ENCODE peak calls at places on chromosomes 13 and 19, in six cellular contexts. One of them, this sample, is unnamed.

GRCh38 chr19:45121827-45122345 is 28.9 kb downstream of the PPP1R37 start:
- DNase-seq in LNCaP clone FGC: no peak
- DNase-seq in AG04449: no peak
- DNase-seq in stomach: no peak
- DNase-seq in fibroblast of pulmonary artery: no peak
- DNase-seq in upper lobe of right lung: no peak
- DNase-seq in this sample: no peak

GRCh38 chr19:1251233-1251502 is 2.8 kb downstream of the MIDN start:
- DNase-seq in LNCaP clone FGC: no peak
- DNase-seq in AG04449: no peak
- DNase-seq in stomach: peak; percentile 72
- DNase-seq in fibroblast of pulmonary artery: peak; percentile 82
- DNase-seq in upper lobe of right lung: no peak
- DNase-seq in this sample: peak; percentile 82

GRCh38 chr19:13173129-13173737 is 23.0 kb downstream of the IER2 start:
- DNase-seq in LNCaP clone FGC: no peak
- DNase-seq in AG04449: no peak
- DNase-seq in stomach: no peak
- DNase-seq in fibroblast of pulmonary artery: no peak
- DNase-seq in upper lobe of right lung: no peak
- DNase-seq in this sample: no peak

GRCh38 chr13:85266331-85266730 is 532.9 kb downstream of the SLITRK6 start:
- DNase-seq in LNCaP clone FGC: no peak
- DNase-seq in AG04449: no peak
- DNase-seq in stomach: no peak
- DNase-seq in fibroblast of pulmonary artery: no peak
- DNase-seq in upper lobe of right lung: no peak
- DNase-seq in this sample: no peak

GRCh38 chr19:46849610-46850009 is 1.0 kb downstream of the AP2S1 start:
- DNase-seq in LNCaP clone FGC: no peak
- DNase-seq in AG04449: no peak
- DNase-seq in stomach: no peak
- DNase-seq in fibroblast of pulmonary artery: no peak
- DNase-seq in upper lobe of right lung: no peak
- DNase-seq in this sample: peak; percentile 30

GRCh38 chr13:97978661-97979450 is 25.4 kb downstream of the IPO5 start:
- DNase-seq in LNCaP clone FGC: no peak
- DNase-seq in AG04449: no peak
- DNase-seq in stomach: no peak
- DNase-seq in fibroblast of pulmonary artery: peak; percentile 32
- DNase-seq in upper lobe of right lung: no peak
- DNase-seq in this sample: peak; percentile 16

GRCh38 chr13:102707465-102707864 is 12.6 kb upstream of the METTL21C start:
- DNase-seq in LNCaP clone FGC: peak; percentile 54
- DNase-seq in AG04449: peak; percentile 90
- DNase-seq in stomach: no peak
- DNase-seq in fibroblast of pulmonary artery: peak; percentile 91
- DNase-seq in upper lobe of right lung: no peak
- DNase-seq in this sample: no peak

GRCh38 chr19:14149509-14149994 is 13.2 kb upstream of the ASF1B start:
- DNase-seq in LNCaP clone FGC: no peak
- DNase-seq in AG04449: no peak
- DNase-seq in stomach: peak; percentile 51
- DNase-seq in fibroblast of pulmonary artery: peak; percentile 84
- DNase-seq in upper lobe of right lung: no peak
- DNase-seq in this sample: peak; percentile 82

GRCh38 chr19:52748336-52748950 is 13.6 kb upstream of the ZNF611 start:
- DNase-seq in LNCaP clone FGC: no peak
- DNase-seq in AG04449: no peak
- DNase-seq in stomach: no peak
- DNase-seq in fibroblast of pulmonary artery: peak; percentile 61
- DNase-seq in upper lobe of right lung: no peak
- DNase-seq in this sample: peak; percentile 67

GRCh38 chr13:101144808-101145419 is 271.4 kb downstream of the NALCN start:
- DNase-seq in LNCaP clone FGC: peak; percentile 14
- DNase-seq in AG04449: no peak
- DNase-seq in stomach: no peak
- DNase-seq in fibroblast of pulmonary artery: peak; percentile 80
- DNase-seq in upper lobe of right lung: no peak
- DNase-seq in this sample: peak; percentile 77

GRCh38 chr13:99681695-99682094 is 180.4 kb downstream of the TM9SF2 start:
- DNase-seq in LNCaP clone FGC: no peak
- DNase-seq in AG04449: no peak
- DNase-seq in stomach: no peak
- DNase-seq in fibroblast of pulmonary artery: no peak
- DNase-seq in upper lobe of right lung: no peak
- DNase-seq in this sample: no peak

DNA sequence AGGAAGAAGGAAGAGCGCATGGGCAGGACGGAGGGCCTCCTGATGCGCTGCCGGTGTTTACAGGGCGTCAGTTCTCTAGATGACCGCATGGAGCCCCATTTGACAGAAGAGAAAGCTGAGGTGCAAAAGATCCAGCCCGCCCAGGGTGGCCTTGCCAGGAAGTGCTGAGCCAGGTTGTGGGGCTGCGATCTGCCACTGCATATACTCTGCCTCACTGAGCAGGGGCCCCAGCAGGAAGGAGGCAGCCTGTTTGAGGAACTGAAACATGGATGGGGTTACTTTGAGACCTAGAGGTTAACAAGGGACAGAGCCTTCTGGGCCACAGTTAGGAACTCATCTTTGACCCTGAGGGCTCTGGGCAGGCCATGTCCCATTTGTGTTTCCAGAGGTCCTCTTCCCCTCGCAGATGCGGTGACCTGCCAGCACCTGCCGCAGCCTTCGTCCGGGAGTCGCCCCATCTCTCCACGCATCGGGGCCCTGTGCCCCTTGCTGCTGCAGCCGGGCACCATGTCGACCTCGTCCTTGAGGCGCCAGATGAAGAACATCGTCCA is 3.2 kb downstream of the EPN1 start:
- DNase-seq in LNCaP clone FGC: no peak
- DNase-seq in AG04449: no peak
- DNase-seq in stomach: peak; percentile 43
- DNase-seq in fibroblast of pulmonary artery: no peak
- DNase-seq in upper lobe of right lung: no peak
- DNase-seq in this sample: no peak
- TF ChIP-seq CTCF in LNCaP clone FGC: no peak
- TF ChIP-seq CTCF in AG04449: no peak
- TF ChIP-seq CTCF in stomach: no peak
- TF ChIP-seq CTCF in fibroblast of pulmonary artery: no peak
- TF ChIP-seq CTCF in upper lobe of right lung: peak; percentile 5
- TF ChIP-seq CTCF in this sample: no peak

DNA sequence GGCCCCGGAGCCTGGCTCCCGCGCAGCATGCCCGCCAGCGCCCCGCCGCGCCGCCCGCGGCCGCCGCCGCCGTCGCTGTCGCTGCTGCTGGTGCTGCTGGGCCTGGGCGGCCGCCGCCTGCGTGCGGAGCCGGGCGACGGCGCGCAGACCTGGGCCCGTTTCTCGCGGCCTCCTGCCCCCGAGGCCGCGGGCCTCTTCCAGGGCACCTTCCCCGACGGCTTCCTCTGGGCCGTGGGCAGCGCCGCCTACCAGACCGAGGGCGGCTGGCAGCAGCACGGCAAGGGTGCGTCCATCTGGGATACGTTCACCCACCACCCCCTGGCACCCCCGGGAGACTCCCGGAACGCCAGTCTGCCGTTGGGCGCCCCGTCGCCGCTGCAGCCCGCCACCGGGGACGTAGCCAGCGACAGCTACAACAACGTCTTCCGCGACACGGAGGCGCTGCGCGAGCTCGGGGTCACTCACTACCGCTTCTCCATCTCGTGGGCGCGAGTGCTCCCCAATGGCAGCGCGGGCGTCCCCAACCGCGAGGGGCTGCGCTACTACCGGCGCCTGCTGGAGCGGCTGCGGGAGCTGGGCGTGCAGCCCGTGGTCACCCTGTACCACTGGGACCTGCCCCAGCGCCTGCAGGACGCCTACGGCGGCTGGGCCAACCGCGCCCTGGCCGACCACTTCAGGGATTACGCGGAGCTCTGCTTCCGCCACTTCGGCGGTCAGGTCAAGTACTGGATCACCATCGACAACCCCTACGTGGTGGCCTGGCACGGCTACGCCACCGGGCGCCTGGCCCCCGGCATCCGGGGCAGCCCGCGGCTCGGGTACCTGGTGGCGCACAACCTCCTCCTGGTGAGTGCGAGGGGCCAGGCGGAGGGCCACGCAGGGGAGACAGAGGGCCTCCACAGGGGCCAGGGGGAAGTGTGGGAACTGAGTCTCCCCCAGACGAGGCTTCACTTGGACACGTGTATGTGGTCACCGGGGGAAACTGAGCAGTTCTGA is at the start of gene KL:
- DNase-seq in LNCaP clone FGC: no peak
- DNase-seq in AG04449: no peak
- DNase-seq in stomach: peak; percentile 38
- DNase-seq in fibroblast of pulmonary artery: no peak
- DNase-seq in upper lobe of right lung: peak; percentile 80
- DNase-seq in this sample: peak; percentile 51
- TF ChIP-seq CTCF in LNCaP clone FGC: no peak
- TF ChIP-seq CTCF in AG04449: no peak
- TF ChIP-seq CTCF in stomach: no peak
- TF ChIP-seq CTCF in fibroblast of pulmonary artery: no peak
- TF ChIP-seq CTCF in upper lobe of right lung: no peak
- TF ChIP-seq CTCF in this sample: no peak

DNA sequence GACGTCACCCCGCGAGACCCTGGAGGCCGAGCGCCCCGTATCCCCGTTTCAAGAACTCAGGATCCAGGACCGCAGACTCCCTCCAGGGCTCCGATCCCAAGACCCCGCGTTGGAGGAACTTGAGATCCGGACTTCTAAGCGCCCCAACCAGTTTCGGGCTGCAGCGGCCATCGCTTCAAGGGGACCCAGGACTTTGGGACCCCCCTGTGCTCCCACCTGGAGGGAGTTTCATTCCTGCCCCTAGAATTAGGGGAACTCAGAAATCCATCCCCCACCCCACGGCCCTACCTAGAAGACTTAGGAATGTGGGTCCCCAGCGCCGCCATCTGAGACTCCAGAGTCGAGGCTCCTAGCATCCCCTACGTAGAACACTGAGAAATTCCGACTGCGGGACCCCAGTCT is 399 bp downstream of the PLEKHG2 start:
- DNase-seq in LNCaP clone FGC: no peak
- DNase-seq in AG04449: no peak
- DNase-seq in stomach: no peak
- DNase-seq in fibroblast of pulmonary artery: no peak
- DNase-seq in upper lobe of right lung: no peak
- DNase-seq in this sample: no peak
- TF ChIP-seq CTCF in LNCaP clone FGC: no peak
- TF ChIP-seq CTCF in AG04449: no peak
- TF ChIP-seq CTCF in stomach: no peak
- TF ChIP-seq CTCF in fibroblast of pulmonary artery: no peak
- TF ChIP-seq CTCF in upper lobe of right lung: no peak
- TF ChIP-seq CTCF in this sample: no peak

DNA sequence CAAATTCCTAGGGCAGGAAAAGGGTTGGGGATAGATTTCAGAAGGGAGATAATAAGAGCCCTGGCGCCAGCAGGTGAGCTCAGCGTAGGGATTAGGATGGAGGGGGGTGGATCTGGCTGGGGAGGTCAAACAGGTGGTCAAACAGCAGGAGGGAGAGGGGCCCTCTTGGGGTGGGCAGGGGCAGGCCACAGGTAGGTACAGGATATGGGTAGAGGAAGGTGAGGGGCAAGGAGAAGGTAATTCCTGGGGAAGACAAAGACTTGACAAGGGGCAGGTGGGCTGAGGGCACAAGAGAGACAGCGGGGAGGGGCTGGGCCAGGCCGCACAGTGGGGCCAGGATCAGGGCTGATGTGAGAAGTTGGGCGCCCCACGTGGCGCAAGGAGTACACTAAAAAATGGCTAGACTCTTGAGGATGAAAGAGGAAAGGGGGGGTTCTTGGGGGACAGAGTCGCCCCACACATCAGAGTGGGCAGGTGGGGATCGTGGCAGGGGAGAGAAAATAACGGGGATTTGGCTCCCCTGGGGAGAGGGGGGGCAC is 713 bp downstream of the KRI1 start:
- DNase-seq in LNCaP clone FGC: no peak
- DNase-seq in AG04449: no peak
- DNase-seq in stomach: peak; percentile 35
- DNase-seq in fibroblast of pulmonary artery: peak; percentile 32
- DNase-seq in upper lobe of right lung: peak; percentile 76
- DNase-seq in this sample: peak; percentile 50
- TF ChIP-seq CTCF in LNCaP clone FGC: peak; percentile 51
- TF ChIP-seq CTCF in AG04449: peak; percentile 51
- TF ChIP-seq CTCF in stomach: no peak
- TF ChIP-seq CTCF in fibroblast of pulmonary artery: peak; percentile 24
- TF ChIP-seq CTCF in upper lobe of right lung: no peak
- TF ChIP-seq CTCF in this sample: peak; percentile 45

GRCh38 chr19:3253270-3253669 is 28.8 kb downstream of the CELF5 start:
- DNase-seq in LNCaP clone FGC: no peak
- DNase-seq in AG04449: no peak
- DNase-seq in stomach: no peak
- DNase-seq in fibroblast of pulmonary artery: no peak
- DNase-seq in upper lobe of right lung: no peak
- DNase-seq in this sample: peak; percentile 7
- TF ChIP-seq CTCF in LNCaP clone FGC: no peak
- TF ChIP-seq CTCF in AG04449: no peak
- TF ChIP-seq CTCF in stomach: no peak
- TF ChIP-seq CTCF in fibroblast of pulmonary artery: no peak
- TF ChIP-seq CTCF in upper lobe of right lung: no peak
- TF ChIP-seq CTCF in this sample: no peak

GRCh38 chr13:27620377-27621115 is at the start of gene LNX2:
- DNase-seq in LNCaP clone FGC: peak; percentile 81
- DNase-seq in AG04449: peak; percentile 65
- DNase-seq in stomach: peak; percentile 99
- DNase-seq in fibroblast of pulmonary artery: peak; percentile 97
- DNase-seq in upper lobe of right lung: peak; percentile 99
- DNase-seq in this sample: peak; percentile 99

GRCh38 chr13:27619093-27619705 is 1.1 kb downstream of the LNX2 start:
- DNase-seq in LNCaP clone FGC: no peak
- DNase-seq in AG04449: no peak
- DNase-seq in stomach: no peak
- DNase-seq in fibroblast of pulmonary artery: peak; percentile 52
- DNase-seq in upper lobe of right lung: no peak
- DNase-seq in this sample: peak; percentile 61

GRCh38 chr13:27621366-27622101 is at the start of gene POLR1D:
- DNase-seq in LNCaP clone FGC: no peak
- DNase-seq in AG04449: no peak
- DNase-seq in stomach: peak; percentile 90
- DNase-seq in fibroblast of pulmonary artery: peak; percentile 69
- DNase-seq in upper lobe of right lung: peak; percentile 92
- DNase-seq in this sample: peak; percentile 89

GRCh38 chr13:27621116-27621365 is 651 bp upstream of the POLR1D start:
- DNase-seq in LNCaP clone FGC: no peak
- DNase-seq in AG04449: no peak
- DNase-seq in stomach: no peak
- DNase-seq in fibroblast of pulmonary artery: no peak
- DNase-seq in upper lobe of right lung: no peak
- DNase-seq in this sample: no peak

GRCh38 chr13:27619711-27620376 is 485 bp downstream of the LNX2 start:
- DNase-seq in LNCaP clone FGC: no peak
- DNase-seq in AG04449: no peak
- DNase-seq in stomach: no peak
- DNase-seq in fibroblast of pulmonary artery: peak; percentile 39
- DNase-seq in upper lobe of right lung: no peak
- DNase-seq in this sample: no peak
- TF ChIP-seq CTCF in LNCaP clone FGC: no peak
- TF ChIP-seq CTCF in AG04449: peak; percentile 42
- TF ChIP-seq CTCF in stomach: no peak
- TF ChIP-seq CTCF in fibroblast of pulmonary artery: peak; percentile 16
- TF ChIP-seq CTCF in upper lobe of right lung: peak; percentile 31
- TF ChIP-seq CTCF in this sample: peak; percentile 25

This sample was measured in cardiac muscle cell.